ENCODE peak calls at places on chromosomes 11 and 22, in six cellular contexts. One of them, this sample, is unnamed.

GRCh38 chr11:85826096-85826855 is 15.3 kb upstream of the SYTL2 start:
- DNase-seq in brain microvascular endothelial cell: peak
- DNase-seq in HFF-Myc: no peak
- DNase-seq in skeletal muscle cell: no peak
- DNase-seq in OCI-LY7: peak
- DNase-seq in fibroblast of mammary gland: peak
- DNase-seq in this sample: no peak

GRCh38 chr11:1906623-1907423 is 12.7 kb upstream of the TNNT3 start:
- DNase-seq in HFF-Myc: no peak
- DNase-seq in fibroblast of mammary gland: no peak
- DNase-seq in OCI-LY7: no peak
- DNase-seq in skeletal muscle cell: no peak
- DNase-seq in brain microvascular endothelial cell: no peak
- DNase-seq in this sample: no peak

GRCh38 chr11:128884703-128885338 is 6.3 kb upstream of the KCNJ5 start:
- DNase-seq in brain microvascular endothelial cell: peak
- DNase-seq in skeletal muscle cell: no peak
- DNase-seq in OCI-LY7: peak
- DNase-seq in HFF-Myc: peak
- DNase-seq in fibroblast of mammary gland: peak
- DNase-seq in this sample: peak

GRCh38 chr22:50737728-50738648 is at the start of gene ACR:
- DNase-seq in skeletal muscle cell: no peak
- DNase-seq in OCI-LY7: no peak
- DNase-seq in fibroblast of mammary gland: no peak
- DNase-seq in HFF-Myc: no peak
- DNase-seq in brain microvascular endothelial cell: no peak
- DNase-seq in this sample: no peak

GRCh38 chr22:50731811-50732624 is 6.0 kb upstream of the ACR start:
- DNase-seq in skeletal muscle cell: no peak
- DNase-seq in fibroblast of mammary gland: peak
- DNase-seq in OCI-LY7: peak
- DNase-seq in brain microvascular endothelial cell: peak
- DNase-seq in HFF-Myc: no peak
- DNase-seq in this sample: no peak

GRCh38 chr11:62033191-62034044 is 66.0 kb upstream of the FTH1 start:
- DNase-seq in OCI-LY7: no peak
- DNase-seq in brain microvascular endothelial cell: no peak
- DNase-seq in skeletal muscle cell: no peak
- DNase-seq in fibroblast of mammary gland: peak
- DNase-seq in HFF-Myc: peak
- DNase-seq in this sample: no peak

GRCh38 chr11:17387811-17388210 is 648 bp downstream of the KCNJ11 start:
- DNase-seq in OCI-LY7: no peak
- DNase-seq in HFF-Myc: no peak
- DNase-seq in fibroblast of mammary gland: no peak
- DNase-seq in skeletal muscle cell: no peak
- DNase-seq in brain microvascular endothelial cell: no peak
- DNase-seq in this sample: no peak

GRCh38 chr11:17915500-17916143 is 97.2 kb downstream of the SERGEF start:
- DNase-seq in skeletal muscle cell: no peak
- DNase-seq in OCI-LY7: no peak
- DNase-seq in brain microvascular endothelial cell: no peak
- DNase-seq in HFF-Myc: no peak
- DNase-seq in fibroblast of mammary gland: no peak
- DNase-seq in this sample: no peak

GRCh38 chr11:132095230-132096165 is 725.1 kb downstream of the NTM start:
- DNase-seq in skeletal muscle cell: no peak
- DNase-seq in HFF-Myc: no peak
- DNase-seq in fibroblast of mammary gland: no peak
- DNase-seq in brain microvascular endothelial cell: no peak
- DNase-seq in OCI-LY7: no peak
- DNase-seq in this sample: no peak

GRCh38 chr22:19868773-19869471 is 14.2 kb upstream of the GNB1L start:
- DNase-seq in skeletal muscle cell: no peak
- DNase-seq in HFF-Myc: no peak
- DNase-seq in OCI-LY7: no peak
- DNase-seq in fibroblast of mammary gland: no peak
- DNase-seq in brain microvascular endothelial cell: no peak
- DNase-seq in this sample: no peak

GRCh38 chr11:32781721-32782120 is 12.7 kb downstream of the CCDC73 start:
- DNase-seq in HFF-Myc: no peak
- DNase-seq in fibroblast of mammary gland: no peak
- DNase-seq in skeletal muscle cell: no peak
- DNase-seq in brain microvascular endothelial cell: no peak
- DNase-seq in OCI-LY7: no peak
- DNase-seq in this sample: no peak

GRCh38 chr11:58493676-58494075 is 14.2 kb downstream of the OR5B21 start:
- DNase-seq in fibroblast of mammary gland: peak
- DNase-seq in HFF-Myc: no peak
- DNase-seq in skeletal muscle cell: no peak
- DNase-seq in OCI-LY7: no peak
- DNase-seq in brain microvascular endothelial cell: peak
- DNase-seq in this sample: no peak

GRCh38 chr11:77602385-77603105 is 12.8 kb downstream of the AQP11 start:
- DNase-seq in brain microvascular endothelial cell: peak
- DNase-seq in skeletal muscle cell: peak
- DNase-seq in OCI-LY7: no peak
- DNase-seq in fibroblast of mammary gland: peak
- DNase-seq in HFF-Myc: no peak
- DNase-seq in this sample: no peak

GRCh38 chr11:65211293-65212105 is 29.8 kb downstream of the CAPN1 start:
- DNase-seq in brain microvascular endothelial cell: no peak
- DNase-seq in fibroblast of mammary gland: no peak
- DNase-seq in OCI-LY7: no peak
- DNase-seq in HFF-Myc: no peak
- DNase-seq in skeletal muscle cell: no peak
- DNase-seq in this sample: no peak

GRCh38 chr11:72589802-72590761 is 84.1 kb downstream of the PDE2A start:
- DNase-seq in OCI-LY7: peak
- DNase-seq in skeletal muscle cell: no peak
- DNase-seq in brain microvascular endothelial cell: no peak
- DNase-seq in HFF-Myc: no peak
- DNase-seq in fibroblast of mammary gland: peak
- DNase-seq in this sample: peak

GRCh38 chr11:64016512-64016911 is 19.2 kb upstream of the FLRT1 start:
- DNase-seq in brain microvascular endothelial cell: no peak
- DNase-seq in OCI-LY7: no peak
- DNase-seq in HFF-Myc: no peak
- DNase-seq in skeletal muscle cell: no peak
- DNase-seq in fibroblast of mammary gland: no peak
- DNase-seq in this sample: no peak

GRCh38 chr11:58577441-58578135 is 1.3 kb upstream of the ZFP91 start:
- DNase-seq in HFF-Myc: peak
- DNase-seq in fibroblast of mammary gland: peak
- DNase-seq in OCI-LY7: peak
- DNase-seq in brain microvascular endothelial cell: peak
- DNase-seq in skeletal muscle cell: peak
- DNase-seq in this sample: no peak

GRCh38 chr11:889686-890475 is 20.7 kb downstream of the CHID1 start:
- DNase-seq in skeletal muscle cell: no peak
- DNase-seq in fibroblast of mammary gland: no peak
- DNase-seq in OCI-LY7: no peak
- DNase-seq in brain microvascular endothelial cell: no peak
- DNase-seq in HFF-Myc: no peak
- DNase-seq in this sample: no peak

GRCh38 chr11:122743949-122744876 is 88.7 kb downstream of the UBASH3B start:
- DNase-seq in fibroblast of mammary gland: no peak
- DNase-seq in OCI-LY7: peak
- DNase-seq in skeletal muscle cell: peak
- DNase-seq in brain microvascular endothelial cell: no peak
- DNase-seq in HFF-Myc: no peak
- DNase-seq in this sample: no peak

GRCh38 chr11:63554901-63555218 is 8.3 kb downstream of the PLAAT2 start:
- DNase-seq in skeletal muscle cell: no peak
- DNase-seq in brain microvascular endothelial cell: no peak
- DNase-seq in OCI-LY7: no peak
- DNase-seq in HFF-Myc: no peak
- DNase-seq in fibroblast of mammary gland: no peak
- DNase-seq in this sample: no peak